ENCODE peak calls at places on chromosomes 2 and 18, in nine cellular contexts. F is adrenal gland, R is HFFc6, L is AG10803, J is GM10248, O is heart left ventricle, U is AG09309, M is upper lobe of left lung, B is endodermal cell. C is an unnamed sample.

GRCh38 chr2:67394734-67395133 is 2.4 kb upstream of the ETAA1 start:
- DNase-seq in F (no peak), R (peak; percentile 57), L (peak; percentile 80), J (no peak), O (no peak), U (peak; percentile 34), M (no peak), B (no peak), C (no peak)

GRCh38 chr18:2715990-2716389 is 60.5 kb downstream of the SMCHD1 start:
- DNase-seq in F (no peak), R (peak; percentile 55), L (peak; percentile 20), J (no peak), O (no peak), U (no peak), M (no peak), B (no peak), C (no peak)

GRCh38 chr2:214989187-214989586 is 149.2 kb downstream of the ABCA12 start:
- DNase-seq in F (no peak), R (no peak), L (no peak), J (no peak), O (no peak), U (no peak), M (no peak), B (no peak), C (no peak)

GRCh38 chr2:224966663-224967062 is 75.6 kb downstream of the DOCK10 start:
- DNase-seq in F (no peak), R (no peak), L (no peak), J (no peak), O (no peak), U (no peak), M (no peak), B (no peak), C (no peak)

GRCh38 chr18:14999085-14999975 is 251.4 kb downstream of the ANKRD30B start:
- DNase-seq in F (no peak), R (no peak), L (no peak), J (no peak), O (no peak), U (no peak), M (no peak), B (no peak), C (no peak)

GRCh38 chr2:11379558-11379957 is 35.1 kb upstream of the ROCK2 start:
- DNase-seq in F (no peak), R (no peak), L (peak; percentile 94), J (no peak), O (no peak), U (peak; percentile 44), M (no peak), B (no peak), C (no peak)

GRCh38 chr18:54444309-54444914 is 86.7 kb downstream of the C18orf54 start:
- DNase-seq in F (peak; percentile 30), R (peak; percentile 51), L (peak; percentile 45), J (peak; percentile 22), O (peak; percentile 23), U (peak; percentile 13), M (peak; percentile 24), B (peak; percentile 92), C (no peak)

GRCh38 chr18:48314694-48315093 is 94.5 kb downstream of the ZBTB7C start:
- DNase-seq in F (no peak), R (no peak), L (no peak), J (no peak), O (no peak), U (no peak), M (no peak), B (peak; percentile 87), C (no peak)

GRCh38 chr2:80322958-80323357 is 18.4 kb upstream of the LRRTM1 start:
- DNase-seq in F (no peak), R (no peak), L (no peak), J (no peak), O (no peak), U (no peak), M (no peak), B (peak; percentile 49), C (no peak)

GRCh38 chr2:46701152-46701551 is 214.5 kb downstream of the MCFD2 start:
- DNase-seq in F (no peak), R (peak; percentile 47), L (peak; percentile 48), J (no peak), O (no peak), U (no peak), M (no peak), B (no peak), C (no peak)

GRCh38 chr2:84383271-84383670 is 75.8 kb downstream of the SUCLG1 start:
- DNase-seq in F (no peak), R (no peak), L (no peak), J (no peak), O (no peak), U (no peak), M (no peak), B (no peak), C (no peak)

GRCh38 chr2:12684471-12684936 is 32.2 kb upstream of the TRIB2 start:
- DNase-seq in F (no peak), R (peak; percentile 36), L (peak; percentile 65), J (no peak), O (no peak), U (no peak), M (no peak), B (no peak), C (no peak)

GRCh38 chr18:50195689-50196088 is 742 bp upstream of the MYO5B start:
- DNase-seq in F (no peak), R (no peak), L (no peak), J (no peak), O (no peak), U (no peak), M (peak; percentile 28), B (no peak), C (no peak)

GRCh38 chr2:29220506-29221270 is 105.5 kb downstream of the CLIP4 start:
- DNase-seq in F (no peak), R (no peak), L (no peak), J (no peak), O (no peak), U (no peak), M (peak; percentile 13), B (no peak), C (no peak)

GRCh38 chr2:203934711-203935438 is 1.7 kb upstream of the ICOS start:
- DNase-seq in F (no peak), R (no peak), L (no peak), J (no peak), O (no peak), U (no peak), M (no peak), B (no peak), C (no peak)

DNA sequence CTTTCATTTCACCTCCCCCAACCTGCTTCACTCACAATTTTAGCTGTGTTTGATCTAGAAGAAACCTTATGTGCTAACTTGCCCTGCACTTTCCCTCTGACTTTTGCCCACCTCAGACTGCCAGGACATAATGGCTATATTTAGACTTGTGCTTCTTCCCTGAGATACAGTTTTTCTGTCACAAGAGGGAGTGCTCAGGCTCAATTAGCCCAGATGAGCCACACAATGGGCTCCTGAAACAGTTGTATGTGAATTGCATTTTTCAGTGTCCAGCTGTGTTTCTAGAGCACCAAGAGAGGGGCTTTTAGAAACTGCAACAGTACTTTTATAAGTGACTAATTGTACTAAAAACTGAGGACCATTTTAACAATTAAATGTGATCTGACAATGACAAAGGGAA is 109.6 kb downstream of the FSHR start:
- DNase-seq in F (no peak), R (no peak), L (no peak), J (no peak), O (no peak), U (no peak), M (no peak), B (peak; percentile 53), C (no peak)
- TF ChIP-seq CTCF in F (no peak), R (no peak), L (no peak), J (peak; percentile 7), O (peak; percentile 24), U (no peak), M (no peak), B (peak; percentile 76), C (no peak)

GRCh38 chr2:152755029-152755428 is 36.6 kb downstream of the ARL6IP6 start:
- DNase-seq in F (peak; percentile 26), R (no peak), L (no peak), J (no peak), O (no peak), U (no peak), M (no peak), B (peak; percentile 90), C (no peak)
- TF ChIP-seq CTCF in F (peak; percentile 12), R (peak; percentile 68), L (peak; percentile 33), J (no peak), O (no peak), U (peak; percentile 25), M (no peak), B (peak; percentile 88), C (no peak)

GRCh38 chr2:144151877-144152276 is 368.0 kb downstream of the ZEB2 start:
- DNase-seq in F (no peak), R (no peak), L (no peak), J (no peak), O (no peak), U (no peak), M (no peak), B (no peak), C (no peak)

GRCh38 chr2:144156736-144157645 is 362.9 kb downstream of the ZEB2 start:
- DNase-seq in F (no peak), R (no peak), L (no peak), J (no peak), O (no peak), U (no peak), M (no peak), B (no peak), C (no peak)

GRCh38 chr2:144154205-144154604 is 365.7 kb downstream of the ZEB2 start:
- DNase-seq in F (no peak), R (no peak), L (peak; percentile 16), J (no peak), O (no peak), U (no peak), M (no peak), B (no peak), C (no peak)

GRCh38 chr2:144151405-144151804 is 368.5 kb downstream of the ZEB2 start:
- DNase-seq in F (no peak), R (no peak), L (no peak), J (no peak), O (no peak), U (no peak), M (no peak), B (no peak), C (no peak)

DNA sequence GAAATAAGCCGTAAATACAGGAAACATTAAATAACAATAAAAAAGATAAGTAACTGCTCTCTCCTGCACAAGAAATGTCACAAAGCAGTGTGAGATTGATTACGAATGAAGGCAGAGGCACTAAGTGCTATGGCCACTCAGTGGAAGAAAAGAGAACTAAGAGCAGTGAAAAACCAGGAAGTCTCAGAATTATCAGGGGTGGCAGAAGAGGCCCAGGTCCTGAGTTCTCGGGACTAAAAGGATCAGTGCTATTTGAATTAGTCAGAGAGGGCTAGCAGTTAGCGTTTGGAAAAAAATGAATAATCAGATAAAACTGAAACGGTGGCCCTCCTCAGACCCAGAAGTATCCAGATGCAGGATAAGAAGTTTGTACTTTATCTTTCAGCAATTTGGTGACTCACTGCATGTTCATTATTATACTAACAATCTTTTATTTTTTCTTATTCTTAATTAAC is 367.1 kb downstream of the ZEB2 start:
- DNase-seq in F (no peak), R (peak; percentile 77), L (peak; percentile 36), J (no peak), O (no peak), U (no peak), M (no peak), B (peak; percentile 46), C (no peak)
- TF ChIP-seq CTCF in F (peak; percentile 30), R (peak; percentile 24), L (peak; percentile 29), J (no peak), O (no peak), U (no peak), M (no peak), B (peak; percentile 46), C (no peak)

GRCh38 chr2:156457523-156458228 is 21.5 kb downstream of the GPD2 start:
- DNase-seq in F (no peak), R (no peak), L (no peak), J (no peak), O (no peak), U (no peak), M (no peak), B (peak; percentile 51), C (no peak)
- TF ChIP-seq CTCF in F (no peak), R (peak; percentile 13), L (no peak), J (no peak), O (no peak), U (no peak), M (no peak), B (peak; percentile 31), C (no peak)

C was measured in activated B cell treated with CpG ODN at 0.5 μM for 24 hours.